ENCODE peak calls at places on chromosomes 13 and 19, in eight cellular contexts. O is CD4-positive, alpha-beta memory T cell; G is heart left ventricle; H is stomach; P is sigmoid colon; E is left ventricle myocardium inferior; T is heart right ventricle; X is pancreas. V is an unnamed sample.

GRCh38 chr13:79637086-79637763 is 156.3 kb downstream of the NDFIP2 start:
- DNase-seq in X (peak; percentile 16), P (no peak), T (peak; percentile 74), O (no peak), E (peak; percentile 85), G (peak; percentile 88), H (peak; percentile 38), V (no peak)

GRCh38 chr13:44573790-44574465 is 2.2 kb downstream of the TSC22D1 start:
- DNase-seq in G (no peak), X (peak; percentile 48), H (peak; percentile 67), E (no peak), T (no peak), O (peak; percentile 8), P (no peak), V (no peak)

GRCh38 chr19:426725-427445 is 17.9 kb upstream of the C2CD4C start:
- DNase-seq in E (no peak), P (no peak), O (no peak), X (no peak), G (no peak), H (no peak), T (no peak), V (no peak)

GRCh38 chr19:50835785-50836542 is 2.6 kb upstream of the KLK15 start:
- DNase-seq in E (peak; percentile 66), T (peak; percentile 74), P (peak; percentile 78), O (peak; percentile 43), X (peak; percentile 95), G (peak; percentile 72), H (peak; percentile 78), V (peak; percentile 90)

GRCh38 chr19:46648961-46649960 is 11.7 kb downstream of the DACT3 start:
- DNase-seq in H (no peak), E (no peak), X (no peak), P (no peak), O (no peak), T (no peak), G (no peak), V (no peak)

GRCh38 chr13:100597253-100597652 is 8.7 kb upstream of the GGACT start:
- DNase-seq in P (no peak), E (no peak), X (no peak), T (no peak), G (no peak), H (no peak), O (no peak), V (no peak)

GRCh38 chr13:28140433-28141125 is 2.2 kb downstream of the PAN3 start:
- DNase-seq in G (no peak), P (no peak), T (no peak), E (no peak), H (no peak), O (no peak), X (no peak), V (no peak)

GRCh38 chr13:47134939-47135489 is 238.2 kb upstream of the HTR2A start:
- DNase-seq in H (no peak), G (no peak), T (no peak), P (no peak), E (no peak), X (no peak), O (no peak), V (no peak)

GRCh38 chr19:30070970-30071632 is 129.1 kb downstream of the URI1 start:
- DNase-seq in O (no peak), P (peak; percentile 53), G (peak; percentile 47), X (no peak), E (peak; percentile 55), T (peak; percentile 62), H (no peak), V (no peak)

GRCh38 chr13:44404261-44405139 is 30.9 kb downstream of the SERP2 start:
- DNase-seq in O (no peak), H (peak; percentile 50), X (no peak), P (peak; percentile 29), T (no peak), G (no peak), E (no peak), V (no peak)

GRCh38 chr13:53545340-53545941 is 516.8 kb downstream of the OLFM4 start:
- DNase-seq in X (no peak), H (no peak), P (no peak), E (no peak), T (no peak), O (no peak), G (no peak), V (no peak)

GRCh38 chr13:28438598-28439334 is 56.2 kb downstream of the FLT1 start:
- DNase-seq in T (no peak), O (no peak), G (no peak), H (no peak), P (no peak), X (no peak), E (no peak), V (no peak)

GRCh38 chr13:29963086-29963485 is 112.7 kb upstream of the UBL3 start:
- DNase-seq in X (no peak), E (no peak), G (no peak), T (no peak), O (no peak), P (no peak), H (no peak), V (no peak)

GRCh38 chr19:51572908-51573307 is 1.8 kb downstream of the ZNF175 start:
- DNase-seq in G (no peak), T (no peak), X (no peak), O (no peak), P (no peak), H (no peak), E (no peak), V (no peak)

GRCh38 chr19:3270908-3271307 is 46.4 kb downstream of the CELF5 start:
- DNase-seq in H (no peak), T (no peak), P (no peak), O (peak; percentile 30), E (no peak), X (peak; percentile 34), G (no peak), V (peak; percentile 29)

GRCh38 chr13:110349239-110349638 is 42.2 kb downstream of the COL4A2 start:
- DNase-seq in P (no peak), E (no peak), T (no peak), X (no peak), G (no peak), O (no peak), H (no peak), V (no peak)

GRCh38 chr19:17549088-17549740 is 6.2 kb upstream of the COLGALT1 start:
- DNase-seq in E (no peak), X (no peak), O (no peak), P (no peak), H (no peak), G (no peak), T (no peak), V (no peak)

GRCh38 chr19:20414133-20414532 is 151.4 kb downstream of the ZNF737 start:
- DNase-seq in T (no peak), H (no peak), O (no peak), P (no peak), X (no peak), G (no peak), E (no peak), V (no peak)

GRCh38 chr13:84959818-84960217 is 839.4 kb downstream of the SLITRK6 start:
- DNase-seq in T (no peak), G (no peak), X (no peak), P (no peak), O (no peak), H (no peak), E (no peak), V (no peak)

GRCh38 chr13:69547780-69548179 is 559.8 kb upstream of the ATXN8OS start:
- DNase-seq in X (no peak), E (no peak), H (no peak), O (no peak), T (no peak), G (no peak), P (no peak), V (no peak)

GRCh38 chr13:111658150-111659100 is 338.0 kb downstream of the TEX29 start:
- DNase-seq in P (no peak), X (no peak), T (no peak), H (no peak), E (no peak), G (no peak), O (no peak), V (no peak)

DNA sequence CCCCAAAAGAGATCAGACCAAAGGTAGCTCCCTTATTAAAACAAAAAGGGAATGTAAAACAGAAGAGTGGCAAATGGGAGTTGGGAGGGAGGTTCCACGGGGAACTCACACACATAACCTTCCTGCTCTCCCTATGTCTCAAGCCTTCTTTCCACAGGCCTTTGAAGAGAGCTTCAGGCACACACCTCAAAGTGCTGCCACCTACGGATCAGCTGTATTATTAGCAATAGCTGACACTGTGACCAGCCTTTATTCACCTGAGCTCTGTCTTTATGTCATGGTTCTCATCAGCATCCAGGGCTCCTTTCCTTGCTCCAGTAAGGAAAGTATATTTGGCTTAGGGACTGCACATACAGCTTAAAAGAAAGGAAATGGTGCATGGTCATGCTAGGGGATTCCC is 11.3 kb downstream of the ZNF571 start:
- DNase-seq in T (no peak), P (no peak), X (no peak), H (no peak), G (no peak), E (no peak), O (no peak), V (no peak)
- H3K9me3 ChIP-seq in T (peaks cover 45% of the 10 kb centered on the region), P (peaks cover 12% of the 10 kb centered on the region), X (no peaks in the 10 kb centered on the region), H (peaks cover 100% of the 10 kb centered on the region), G (peaks cover 51% of the 10 kb centered on the region), E (no peaks in the 10 kb centered on the region), O (no peaks in the 10 kb centered on the region), V (peaks cover 91% of the 10 kb centered on the region)

GRCh38 chr19:13037718-13038117 is 42.4 kb downstream of the NFIX start:
- DNase-seq in X (no peak), P (no peak), G (no peak), E (no peak), O (no peak), H (no peak), T (no peak), V (no peak)

GRCh38 chr19:13035820-13036365 is 40.6 kb downstream of the NFIX start:
- DNase-seq in E (no peak), H (no peak), T (no peak), P (no peak), O (no peak), X (no peak), G (no peak), V (no peak)

GRCh38 chr19:13038306-13039210 is 43.3 kb downstream of the NFIX start:
- DNase-seq in E (no peak), X (no peak), H (no peak), T (no peak), G (peak; percentile 17), P (no peak), O (no peak), V (no peak)

GRCh38 chr19:13036366-13036976 is 41.2 kb downstream of the NFIX start:
- DNase-seq in G (peak; percentile 54), T (no peak), H (peak; percentile 66), E (no peak), O (no peak), P (peak; percentile 85), X (no peak), V (no peak)

GRCh38 chr19:13037161-13037560 is 41.9 kb downstream of the NFIX start:
- DNase-seq in E (no peak), P (no peak), H (no peak), X (no peak), T (no peak), O (no peak), G (no peak), V (no peak)
- H3K27ac ChIP-seq in E (peak overlapping the region; percentile 94), P (peak overlapping the region; percentile 92), H (peak overlapping the region; percentile 75), X (peak overlapping the region; percentile 22), T (peak overlapping the region; percentile 79), O (no peak overlapping the region), G (peak overlapping the region; percentile 81), V (no peak overlapping the region)

GRCh38 chr19:18861917-18862316 is 30.2 kb downstream of the UPF1 start:
- DNase-seq in H (no peak), P (no peak), X (no peak), O (no peak), G (no peak), E (no peak), T (no peak), V (no peak)
- H3K9me3 ChIP-seq in H (no peaks in the 10 kb centered on the region), P (no peaks in the 10 kb centered on the region), X (no peaks in the 10 kb centered on the region), O (no peaks in the 10 kb centered on the region), G (no peaks in the 10 kb centered on the region), E (no peaks in the 10 kb centered on the region), T (no peaks in the 10 kb centered on the region), V (no peaks in the 10 kb centered on the region)

GRCh38 chr19:45445139-45445538 is 21.4 kb upstream of the ERCC1 start:
- DNase-seq in T (no peak), P (no peak), O (no peak), E (no peak), G (no peak), H (no peak), X (no peak), V (no peak)
- H3K27ac ChIP-seq in T (peak overlapping the region; percentile 89), P (peak overlapping the region; percentile 95), O (peak overlapping the region; percentile 78), E (peak overlapping the region; percentile 93), G (peak overlapping the region; percentile 97), H (no peak overlapping the region), X (no peak overlapping the region), V (no peak overlapping the region)